ENCODE peak calls at places on chromosome 9, in ten cellular contexts. J is activated naive CD4-positive, alpha-beta T cell; Z is germinal center; D is endothelial cell; I is stomach; C is activated gamma-delta T cell; G is adrenal gland; S is NCI-H510A treated with DMSO at 0.1 percent for 48 hours; V is neural progenitor cell; T is brain pericyte. U is an unnamed sample.

GRCh38 chr9:97559111-97559514 is 57.6 kb downstream of the TMOD1 start:
- DNase-seq in J (no peak), Z (no peak), D (no peak), I (no peak), C (no peak), G (no peak), S (no peak), V (no peak), T (no peak), U (no peak)

GRCh38 chr9:86043999-86044398 is 55.4 kb downstream of the GOLM1 start:
- DNase-seq in J (no peak), Z (no peak), D (no peak), I (no peak), C (no peak), G (no peak), S (no peak), V (peak; percentile 18), T (no peak), U (no peak)

GRCh38 chr9:99351647-99352046 is 129.6 kb downstream of the SEC61B start:
- DNase-seq in J (no peak), Z (no peak), D (no peak), I (no peak), C (no peak), G (no peak), S (no peak), V (no peak), T (no peak), U (no peak)

GRCh38 chr9:6428940-6429889 is 16.2 kb downstream of the UHRF2 start:
- DNase-seq in J (no peak), Z (no peak), D (no peak), I (no peak), C (no peak), G (no peak), S (no peak), V (no peak), T (no peak), U (no peak)

GRCh38 chr9:135743546-135744332 is 41.8 kb downstream of the KCNT1 start:
- DNase-seq in J (no peak), Z (no peak), D (no peak), I (no peak), C (no peak), G (no peak), S (no peak), V (no peak), T (no peak), U (no peak)

GRCh38 chr9:111148994-111149759 is 110.9 kb upstream of the LPAR1 start:
- DNase-seq in J (no peak), Z (no peak), D (no peak), I (no peak), C (no peak), G (no peak), S (no peak), V (no peak), T (no peak), U (no peak)

GRCh38 chr9:110317921-110318320 is 19.7 kb downstream of the TXNDC8 start:
- DNase-seq in J (no peak), Z (no peak), D (no peak), I (no peak), C (no peak), G (no peak), S (no peak), V (no peak), T (no peak), U (no peak)

GRCh38 chr9:74663456-74663855 is 166.3 kb downstream of the RORB start:
- DNase-seq in J (no peak), Z (no peak), D (no peak), I (no peak), C (no peak), G (no peak), S (no peak), V (no peak), T (no peak), U (no peak)

GRCh38 chr9:4035809-4036208 is 264.1 kb downstream of the GLIS3 start:
- DNase-seq in J (no peak), Z (no peak), D (no peak), I (no peak), C (no peak), G (no peak), S (no peak), V (no peak), T (no peak), U (no peak)

GRCh38 chr9:135840107-135840506 is 67.2 kb downstream of the CAMSAP1 start:
- DNase-seq in J (no peak), Z (no peak), D (no peak), I (no peak), C (no peak), G (no peak), S (no peak), V (no peak), T (no peak), U (no peak)

GRCh38 chr9:82054264-82055015 is 65.9 kb downstream of the SPATA31D1 start:
- DNase-seq in J (no peak), Z (no peak), D (no peak), I (no peak), C (no peak), G (no peak), S (no peak), V (no peak), T (no peak), U (no peak)

GRCh38 chr9:95032580-95033298 is 284.8 kb downstream of the FANCC start:
- DNase-seq in J (no peak), Z (no peak), D (no peak), I (no peak), C (no peak), G (no peak), S (peak; percentile 43), V (no peak), T (no peak), U (no peak)

GRCh38 chr9:137167752-137168574 is 1.9 kb downstream of the LRRC26 start:
- DNase-seq in J (no peak), Z (no peak), D (no peak), I (peak; percentile 76), C (no peak), G (no peak), S (peak; percentile 9), V (peak; percentile 73), T (no peak), U (no peak)

GRCh38 chr9:33867747-33868429 is 50.9 kb downstream of the UBE2R2 start:
- DNase-seq in J (no peak), Z (no peak), D (no peak), I (no peak), C (no peak), G (peak; percentile 79), S (no peak), V (no peak), T (no peak), U (no peak)

GRCh38 chr9:88746029-88746743 is 211.2 kb downstream of the NXNL2 start:
- DNase-seq in J (no peak), Z (no peak), D (no peak), I (no peak), C (no peak), G (peak; percentile 22), S (no peak), V (no peak), T (peak; percentile 71), U (no peak)

GRCh38 chr9:132977626-132978450 is 656 bp upstream of the GFI1B start:
- DNase-seq in J (peak; percentile 40), Z (peak; percentile 78), D (peak; percentile 75), I (peak; percentile 74), C (no peak), G (peak; percentile 71), S (peak; percentile 80), V (peak; percentile 79), T (no peak), U (no peak)